ENCODE peak calls at places on chromosomes 4 and X, in eight cellular contexts. One of them, this sample, is unnamed.

GRCh38 chr4:30753316-30753715 is 33.1 kb downstream of the PCDH7 start:
- DNase-seq in small intestine: no peak
- DNase-seq in hepatocyte: peak
- DNase-seq in EH: peak
- DNase-seq in activated T-helper 1 cell treated with anti-CD3 and anti-CD28 coated beads, Interleukin-2, amount 50 U/mL, for 16 hours: no peak
- DNase-seq in activated CD4-positive, alpha-beta T cell treated with anti-CD3 and anti-CD28 coated beads, Interleukin-2, amount 50 U/mL, for 4 hours: no peak
- DNase-seq in HT1080: peak
- DNase-seq in fibroblast of the aortic adventitia: no peak
- DNase-seq in this sample: no peak

GRCh38 chr4:66169341-66169740 is 499.1 kb upstream of the EPHA5 start:
- DNase-seq in activated T-helper 1 cell treated with anti-CD3 and anti-CD28 coated beads, Interleukin-2, amount 50 U/mL, for 16 hours: no peak
- DNase-seq in HT1080: peak
- DNase-seq in activated CD4-positive, alpha-beta T cell treated with anti-CD3 and anti-CD28 coated beads, Interleukin-2, amount 50 U/mL, for 4 hours: no peak
- DNase-seq in EH: peak
- DNase-seq in fibroblast of the aortic adventitia: peak
- DNase-seq in hepatocyte: no peak
- DNase-seq in small intestine: no peak
- DNase-seq in this sample: no peak

GRCh38 chr4:104589264-104589868 is 94.7 kb upstream of the CXXC4 start:
- DNase-seq in hepatocyte: no peak
- DNase-seq in fibroblast of the aortic adventitia: no peak
- DNase-seq in activated CD4-positive, alpha-beta T cell treated with anti-CD3 and anti-CD28 coated beads, Interleukin-2, amount 50 U/mL, for 4 hours: no peak
- DNase-seq in HT1080: no peak
- DNase-seq in EH: no peak
- DNase-seq in small intestine: no peak
- DNase-seq in activated T-helper 1 cell treated with anti-CD3 and anti-CD28 coated beads, Interleukin-2, amount 50 U/mL, for 16 hours: no peak
- DNase-seq in this sample: no peak

GRCh38 chr4:83449009-83449408 is 6.6 kb downstream of the HELQ start:
- DNase-seq in fibroblast of the aortic adventitia: no peak
- DNase-seq in HT1080: no peak
- DNase-seq in small intestine: peak
- DNase-seq in activated CD4-positive, alpha-beta T cell treated with anti-CD3 and anti-CD28 coated beads, Interleukin-2, amount 50 U/mL, for 4 hours: no peak
- DNase-seq in hepatocyte: no peak
- DNase-seq in activated T-helper 1 cell treated with anti-CD3 and anti-CD28 coated beads, Interleukin-2, amount 50 U/mL, for 16 hours: no peak
- DNase-seq in EH: no peak
- DNase-seq in this sample: no peak

GRCh38 chr4:142336251-142336934 is 509.7 kb downstream of the INPP4B start:
- DNase-seq in fibroblast of the aortic adventitia: no peak
- DNase-seq in hepatocyte: no peak
- DNase-seq in EH: no peak
- DNase-seq in HT1080: no peak
- DNase-seq in activated CD4-positive, alpha-beta T cell treated with anti-CD3 and anti-CD28 coated beads, Interleukin-2, amount 50 U/mL, for 4 hours: no peak
- DNase-seq in small intestine: no peak
- DNase-seq in activated T-helper 1 cell treated with anti-CD3 and anti-CD28 coated beads, Interleukin-2, amount 50 U/mL, for 16 hours: no peak
- DNase-seq in this sample: no peak

GRCh38 chrX:105695451-105695850 is 126.9 kb upstream of the NRK start:
- DNase-seq in hepatocyte: no peak
- DNase-seq in fibroblast of the aortic adventitia: peak
- DNase-seq in activated CD4-positive, alpha-beta T cell treated with anti-CD3 and anti-CD28 coated beads, Interleukin-2, amount 50 U/mL, for 4 hours: no peak
- DNase-seq in EH: peak
- DNase-seq in activated T-helper 1 cell treated with anti-CD3 and anti-CD28 coated beads, Interleukin-2, amount 50 U/mL, for 16 hours: no peak
- DNase-seq in HT1080: peak
- DNase-seq in small intestine: no peak
- DNase-seq in this sample: no peak

GRCh38 chr4:71586087-71586763 is 197.7 kb downstream of the GC start:
- DNase-seq in activated CD4-positive, alpha-beta T cell treated with anti-CD3 and anti-CD28 coated beads, Interleukin-2, amount 50 U/mL, for 4 hours: no peak
- DNase-seq in small intestine: no peak
- DNase-seq in hepatocyte: no peak
- DNase-seq in HT1080: no peak
- DNase-seq in EH: no peak
- DNase-seq in activated T-helper 1 cell treated with anti-CD3 and anti-CD28 coated beads, Interleukin-2, amount 50 U/mL, for 16 hours: no peak
- DNase-seq in fibroblast of the aortic adventitia: no peak
- DNase-seq in this sample: no peak

GRCh38 chr4:95637047-95637600 is 88.4 kb upstream of the UNC5C start:
- DNase-seq in activated CD4-positive, alpha-beta T cell treated with anti-CD3 and anti-CD28 coated beads, Interleukin-2, amount 50 U/mL, for 4 hours: no peak
- DNase-seq in EH: no peak
- DNase-seq in HT1080: no peak
- DNase-seq in hepatocyte: peak
- DNase-seq in fibroblast of the aortic adventitia: peak
- DNase-seq in small intestine: no peak
- DNase-seq in activated T-helper 1 cell treated with anti-CD3 and anti-CD28 coated beads, Interleukin-2, amount 50 U/mL, for 16 hours: no peak
- DNase-seq in this sample: no peak

GRCh38 chrX:97563531-97564133 is 679.9 kb downstream of the RPA4 start:
- DNase-seq in fibroblast of the aortic adventitia: peak
- DNase-seq in HT1080: peak
- DNase-seq in hepatocyte: peak
- DNase-seq in EH: peak
- DNase-seq in activated CD4-positive, alpha-beta T cell treated with anti-CD3 and anti-CD28 coated beads, Interleukin-2, amount 50 U/mL, for 4 hours: peak
- DNase-seq in activated T-helper 1 cell treated with anti-CD3 and anti-CD28 coated beads, Interleukin-2, amount 50 U/mL, for 16 hours: peak
- DNase-seq in small intestine: peak
- DNase-seq in this sample: no peak

GRCh38 chr4:44740201-44740600 is 13.8 kb upstream of the GNPDA2 start:
- DNase-seq in activated CD4-positive, alpha-beta T cell treated with anti-CD3 and anti-CD28 coated beads, Interleukin-2, amount 50 U/mL, for 4 hours: no peak
- DNase-seq in fibroblast of the aortic adventitia: no peak
- DNase-seq in HT1080: no peak
- DNase-seq in hepatocyte: no peak
- DNase-seq in small intestine: no peak
- DNase-seq in EH: peak
- DNase-seq in activated T-helper 1 cell treated with anti-CD3 and anti-CD28 coated beads, Interleukin-2, amount 50 U/mL, for 16 hours: no peak
- DNase-seq in this sample: no peak

GRCh38 chr4:141375855-141376254 is 155.2 kb downstream of the ZNF330 start:
- DNase-seq in fibroblast of the aortic adventitia: peak
- DNase-seq in activated CD4-positive, alpha-beta T cell treated with anti-CD3 and anti-CD28 coated beads, Interleukin-2, amount 50 U/mL, for 4 hours: no peak
- DNase-seq in EH: peak
- DNase-seq in small intestine: no peak
- DNase-seq in activated T-helper 1 cell treated with anti-CD3 and anti-CD28 coated beads, Interleukin-2, amount 50 U/mL, for 16 hours: no peak
- DNase-seq in hepatocyte: peak
- DNase-seq in HT1080: peak
- DNase-seq in this sample: no peak

GRCh38 chr4:76275486-76276126 is 24.1 kb downstream of the FAM47E start:
- DNase-seq in EH: no peak
- DNase-seq in fibroblast of the aortic adventitia: no peak
- DNase-seq in hepatocyte: peak
- DNase-seq in activated T-helper 1 cell treated with anti-CD3 and anti-CD28 coated beads, Interleukin-2, amount 50 U/mL, for 16 hours: no peak
- DNase-seq in activated CD4-positive, alpha-beta T cell treated with anti-CD3 and anti-CD28 coated beads, Interleukin-2, amount 50 U/mL, for 4 hours: no peak
- DNase-seq in small intestine: no peak
- DNase-seq in HT1080: no peak
- DNase-seq in this sample: no peak

GRCh38 chr4:65502151-65502691 is 168.1 kb downstream of the EPHA5 start:
- DNase-seq in EH: peak
- DNase-seq in activated T-helper 1 cell treated with anti-CD3 and anti-CD28 coated beads, Interleukin-2, amount 50 U/mL, for 16 hours: no peak
- DNase-seq in fibroblast of the aortic adventitia: peak
- DNase-seq in hepatocyte: no peak
- DNase-seq in small intestine: no peak
- DNase-seq in activated CD4-positive, alpha-beta T cell treated with anti-CD3 and anti-CD28 coated beads, Interleukin-2, amount 50 U/mL, for 4 hours: no peak
- DNase-seq in HT1080: peak
- DNase-seq in this sample: no peak

GRCh38 chr4:70152088-70152487 is 1.9 kb upstream of the PRR27 start:
- DNase-seq in small intestine: no peak
- DNase-seq in activated T-helper 1 cell treated with anti-CD3 and anti-CD28 coated beads, Interleukin-2, amount 50 U/mL, for 16 hours: no peak
- DNase-seq in activated CD4-positive, alpha-beta T cell treated with anti-CD3 and anti-CD28 coated beads, Interleukin-2, amount 50 U/mL, for 4 hours: no peak
- DNase-seq in HT1080: no peak
- DNase-seq in fibroblast of the aortic adventitia: no peak
- DNase-seq in hepatocyte: no peak
- DNase-seq in EH: no peak
- DNase-seq in this sample: no peak

GRCh38 chr4:1539859-1540600 is 133.8 kb upstream of the NKX1-1 start:
- DNase-seq in EH: no peak
- DNase-seq in activated CD4-positive, alpha-beta T cell treated with anti-CD3 and anti-CD28 coated beads, Interleukin-2, amount 50 U/mL, for 4 hours: no peak
- DNase-seq in small intestine: no peak
- DNase-seq in hepatocyte: no peak
- DNase-seq in HT1080: no peak
- DNase-seq in activated T-helper 1 cell treated with anti-CD3 and anti-CD28 coated beads, Interleukin-2, amount 50 U/mL, for 16 hours: no peak
- DNase-seq in fibroblast of the aortic adventitia: no peak
- DNase-seq in this sample: no peak

GRCh38 chr4:186227221-186227620 is at the start of gene KLKB1:
- DNase-seq in fibroblast of the aortic adventitia: no peak
- DNase-seq in activated T-helper 1 cell treated with anti-CD3 and anti-CD28 coated beads, Interleukin-2, amount 50 U/mL, for 16 hours: no peak
- DNase-seq in activated CD4-positive, alpha-beta T cell treated with anti-CD3 and anti-CD28 coated beads, Interleukin-2, amount 50 U/mL, for 4 hours: no peak
- DNase-seq in EH: no peak
- DNase-seq in HT1080: no peak
- DNase-seq in hepatocyte: peak
- DNase-seq in small intestine: peak
- DNase-seq in this sample: no peak

GRCh38 chrX:96685205-96686099 is 810 bp downstream of the DIAPH2 start:
- DNase-seq in activated CD4-positive, alpha-beta T cell treated with anti-CD3 and anti-CD28 coated beads, Interleukin-2, amount 50 U/mL, for 4 hours: peak
- DNase-seq in activated T-helper 1 cell treated with anti-CD3 and anti-CD28 coated beads, Interleukin-2, amount 50 U/mL, for 16 hours: peak
- DNase-seq in fibroblast of the aortic adventitia: peak
- DNase-seq in small intestine: peak
- DNase-seq in HT1080: peak
- DNase-seq in hepatocyte: peak
- DNase-seq in EH: peak
- DNase-seq in this sample: no peak

GRCh38 chrX:15310117-15310516 is 5.3 kb downstream of the ASB11 start:
- DNase-seq in HT1080: no peak
- DNase-seq in activated CD4-positive, alpha-beta T cell treated with anti-CD3 and anti-CD28 coated beads, Interleukin-2, amount 50 U/mL, for 4 hours: no peak
- DNase-seq in small intestine: peak
- DNase-seq in EH: peak
- DNase-seq in hepatocyte: peak
- DNase-seq in fibroblast of the aortic adventitia: peak
- DNase-seq in activated T-helper 1 cell treated with anti-CD3 and anti-CD28 coated beads, Interleukin-2, amount 50 U/mL, for 16 hours: no peak
- DNase-seq in this sample: no peak

GRCh38 chr4:98484031-98484430 is 174.4 kb downstream of the TSPAN5 start:
- DNase-seq in activated T-helper 1 cell treated with anti-CD3 and anti-CD28 coated beads, Interleukin-2, amount 50 U/mL, for 16 hours: no peak
- DNase-seq in hepatocyte: no peak
- DNase-seq in fibroblast of the aortic adventitia: peak
- DNase-seq in HT1080: peak
- DNase-seq in EH: no peak
- DNase-seq in activated CD4-positive, alpha-beta T cell treated with anti-CD3 and anti-CD28 coated beads, Interleukin-2, amount 50 U/mL, for 4 hours: no peak
- DNase-seq in small intestine: no peak
- DNase-seq in this sample: no peak

GRCh38 chrX:16484338-16484737 is 165.6 kb upstream of the S100G start:
- DNase-seq in EH: peak
- DNase-seq in hepatocyte: peak
- DNase-seq in HT1080: peak
- DNase-seq in small intestine: no peak
- DNase-seq in activated T-helper 1 cell treated with anti-CD3 and anti-CD28 coated beads, Interleukin-2, amount 50 U/mL, for 16 hours: no peak
- DNase-seq in fibroblast of the aortic adventitia: peak
- DNase-seq in activated CD4-positive, alpha-beta T cell treated with anti-CD3 and anti-CD28 coated beads, Interleukin-2, amount 50 U/mL, for 4 hours: peak
- DNase-seq in this sample: no peak

GRCh38 chr4:126991965-126992364 is 640.8 kb upstream of the INTU start:
- DNase-seq in fibroblast of the aortic adventitia: peak
- DNase-seq in EH: peak
- DNase-seq in HT1080: peak
- DNase-seq in small intestine: no peak
- DNase-seq in activated CD4-positive, alpha-beta T cell treated with anti-CD3 and anti-CD28 coated beads, Interleukin-2, amount 50 U/mL, for 4 hours: no peak
- DNase-seq in activated T-helper 1 cell treated with anti-CD3 and anti-CD28 coated beads, Interleukin-2, amount 50 U/mL, for 16 hours: no peak
- DNase-seq in hepatocyte: no peak
- DNase-seq in this sample: no peak

GRCh38 chrX:48611703-48612102 is 14.4 kb downstream of the WDR13 start:
- DNase-seq in fibroblast of the aortic adventitia: no peak
- DNase-seq in EH: no peak
- DNase-seq in HT1080: no peak
- DNase-seq in small intestine: no peak
- DNase-seq in activated CD4-positive, alpha-beta T cell treated with anti-CD3 and anti-CD28 coated beads, Interleukin-2, amount 50 U/mL, for 4 hours: no peak
- DNase-seq in activated T-helper 1 cell treated with anti-CD3 and anti-CD28 coated beads, Interleukin-2, amount 50 U/mL, for 16 hours: no peak
- DNase-seq in hepatocyte: no peak
- DNase-seq in this sample: no peak

GRCh38 chr4:126614456-126614855 is 1018.3 kb upstream of the INTU start:
- DNase-seq in activated CD4-positive, alpha-beta T cell treated with anti-CD3 and anti-CD28 coated beads, Interleukin-2, amount 50 U/mL, for 4 hours: no peak
- DNase-seq in activated T-helper 1 cell treated with anti-CD3 and anti-CD28 coated beads, Interleukin-2, amount 50 U/mL, for 16 hours: no peak
- DNase-seq in small intestine: no peak
- DNase-seq in HT1080: no peak
- DNase-seq in EH: no peak
- DNase-seq in hepatocyte: no peak
- DNase-seq in fibroblast of the aortic adventitia: no peak
- DNase-seq in this sample: no peak

GRCh38 chr4:165906272-165906671 is 33.2 kb downstream of the TLL1 start:
- DNase-seq in EH: no peak
- DNase-seq in activated CD4-positive, alpha-beta T cell treated with anti-CD3 and anti-CD28 coated beads, Interleukin-2, amount 50 U/mL, for 4 hours: no peak
- DNase-seq in activated T-helper 1 cell treated with anti-CD3 and anti-CD28 coated beads, Interleukin-2, amount 50 U/mL, for 16 hours: no peak
- DNase-seq in HT1080: no peak
- DNase-seq in small intestine: no peak
- DNase-seq in hepatocyte: no peak
- DNase-seq in fibroblast of the aortic adventitia: no peak
- DNase-seq in this sample: no peak

GRCh38 chrX:21770631-21771321 is 12.9 kb upstream of the SMPX start:
- DNase-seq in HT1080: peak
- DNase-seq in activated T-helper 1 cell treated with anti-CD3 and anti-CD28 coated beads, Interleukin-2, amount 50 U/mL, for 16 hours: no peak
- DNase-seq in activated CD4-positive, alpha-beta T cell treated with anti-CD3 and anti-CD28 coated beads, Interleukin-2, amount 50 U/mL, for 4 hours: no peak
- DNase-seq in hepatocyte: peak
- DNase-seq in fibroblast of the aortic adventitia: no peak
- DNase-seq in EH: no peak
- DNase-seq in small intestine: no peak
- DNase-seq in this sample: no peak

GRCh38 chr4:17771284-17771908 is 10.0 kb downstream of the FAM184B start:
- DNase-seq in HT1080: no peak
- DNase-seq in hepatocyte: no peak
- DNase-seq in EH: no peak
- DNase-seq in activated T-helper 1 cell treated with anti-CD3 and anti-CD28 coated beads, Interleukin-2, amount 50 U/mL, for 16 hours: no peak
- DNase-seq in activated CD4-positive, alpha-beta T cell treated with anti-CD3 and anti-CD28 coated beads, Interleukin-2, amount 50 U/mL, for 4 hours: no peak
- DNase-seq in small intestine: no peak
- DNase-seq in fibroblast of the aortic adventitia: no peak
- DNase-seq in this sample: no peak

GRCh38 chr4:176189891-176190795 is 5.2 kb downstream of the SPATA4 start:
- DNase-seq in fibroblast of the aortic adventitia: peak
- DNase-seq in activated CD4-positive, alpha-beta T cell treated with anti-CD3 and anti-CD28 coated beads, Interleukin-2, amount 50 U/mL, for 4 hours: no peak
- DNase-seq in activated T-helper 1 cell treated with anti-CD3 and anti-CD28 coated beads, Interleukin-2, amount 50 U/mL, for 16 hours: no peak
- DNase-seq in EH: peak
- DNase-seq in HT1080: no peak
- DNase-seq in small intestine: no peak
- DNase-seq in hepatocyte: no peak
- DNase-seq in this sample: no peak

GRCh38 chr4:107166181-107166580 is 130.1 kb upstream of the DKK2 start:
- DNase-seq in activated T-helper 1 cell treated with anti-CD3 and anti-CD28 coated beads, Interleukin-2, amount 50 U/mL, for 16 hours: no peak
- DNase-seq in fibroblast of the aortic adventitia: no peak
- DNase-seq in activated CD4-positive, alpha-beta T cell treated with anti-CD3 and anti-CD28 coated beads, Interleukin-2, amount 50 U/mL, for 4 hours: no peak
- DNase-seq in EH: no peak
- DNase-seq in hepatocyte: no peak
- DNase-seq in HT1080: no peak
- DNase-seq in small intestine: no peak
- DNase-seq in this sample: no peak

GRCh38 chr4:128228778-128229457 is 58.7 kb downstream of the PGRMC2 start:
- DNase-seq in fibroblast of the aortic adventitia: peak
- DNase-seq in hepatocyte: no peak
- DNase-seq in HT1080: no peak
- DNase-seq in small intestine: no peak
- DNase-seq in EH: peak
- DNase-seq in activated T-helper 1 cell treated with anti-CD3 and anti-CD28 coated beads, Interleukin-2, amount 50 U/mL, for 16 hours: no peak
- DNase-seq in activated CD4-positive, alpha-beta T cell treated with anti-CD3 and anti-CD28 coated beads, Interleukin-2, amount 50 U/mL, for 4 hours: no peak
- DNase-seq in this sample: no peak

This sample was measured in 8988T.